ENCODE peak calls at places on chromosomes 3 and 15, in four cellular contexts. Q is tibial artery, K is osteocyte, Z is astrocyte. X is an unnamed sample.

GRCh38 chr3:111218615-111219014 is 147.0 kb downstream of the NECTIN3 start:
- DNase-seq in Q (no peak), K (no peak), Z (no peak), X (no peak)

GRCh38 chr3:139601191-139601961 is 61.8 kb upstream of the RBP1 start:
- DNase-seq in Q (no peak), K (no peak), Z (no peak), X (no peak)

GRCh38 chr15:77013786-77014136 is 18.8 kb downstream of the PSTPIP1 start:
- DNase-seq in Q (no peak), K (no peak), Z (no peak), X (no peak)

GRCh38 chr3:188854395-188855149 is 317.2 kb upstream of the TPRG1 start:
- DNase-seq in Q (no peak), K (no peak), Z (peak), X (no peak)

GRCh38 chr3:44991326-44991725 is 15.3 kb downstream of the EXOSC7 start:
- DNase-seq in Q (no peak), K (no peak), Z (no peak), X (no peak)

GRCh38 chr3:31533169-31533870 is 595 bp downstream of the STT3B start:
- DNase-seq in Q (peak), K (peak), Z (peak), X (peak)

GRCh38 chr3:22990291-22991200 is 212.6 kb upstream of the UBE2E2 start:
- DNase-seq in Q (peak), K (no peak), Z (no peak), X (no peak)

GRCh38 chr3:38538773-38539353 is 42.7 kb downstream of the EXOG start:
- DNase-seq in Q (no peak), K (no peak), Z (no peak), X (no peak)

GRCh38 chr3:151256761-151257160 is 21.6 kb downstream of the P2RY14 start:
- DNase-seq in Q (no peak), K (no peak), Z (no peak), X (no peak)

GRCh38 chr15:72851586-72851985 is 68.0 kb upstream of the ADPGK start:
- DNase-seq in Q (no peak), K (no peak), Z (no peak), X (no peak)

GRCh38 chr15:25177955-25178801 is 223.4 kb downstream of the SNRPN start:
- DNase-seq in Q (no peak), K (peak), Z (no peak), X (peak)

GRCh38 chr3:14717307-14717706 is 42.4 kb downstream of the C3orf20 start:
- DNase-seq in Q (no peak), K (no peak), Z (no peak), X (no peak)

GRCh38 chr15:22888120-22888859 is 49.8 kb downstream of the NIPA2 start:
- DNase-seq in Q (no peak), K (no peak), Z (peak), X (no peak)

DNA sequence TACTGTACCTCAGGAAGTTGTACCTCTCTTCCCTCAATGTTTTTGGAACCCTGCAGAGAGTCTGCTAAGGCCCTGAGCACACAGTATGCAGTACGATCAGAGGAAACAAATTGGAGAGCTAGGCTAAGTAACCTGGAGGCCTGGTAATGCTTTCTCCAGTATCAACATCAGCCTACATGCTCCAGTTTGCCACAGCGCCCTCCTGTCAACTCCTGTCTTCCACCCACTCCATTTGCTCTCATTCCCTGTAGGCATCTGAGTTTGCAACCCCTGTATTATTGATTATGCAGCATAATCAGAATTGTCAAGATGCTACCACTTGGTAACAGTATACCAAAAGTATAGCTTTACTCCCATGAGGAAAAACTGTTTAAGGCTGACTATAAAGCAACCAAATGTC is 14.4 kb downstream of the POLG start:
- DNase-seq in Q (no peak), K (no peak), Z (no peak), X (no peak)
- TF ChIP-seq CTCF in Q (no peak), K (no peak), Z (no peak), X (no peak)

GRCh38 chr3:16253601-16254000 is 11.1 kb downstream of the DPH3 start:
- DNase-seq in Q (peak), K (no peak), Z (no peak), X (no peak)

GRCh38 chr3:16254933-16255725 is 9.6 kb downstream of the DPH3 start:
- DNase-seq in Q (no peak), K (no peak), Z (no peak), X (no peak)

GRCh38 chr3:16258177-16258576 is 6.6 kb downstream of the DPH3 start:
- DNase-seq in Q (no peak), K (no peak), Z (no peak), X (no peak)

GRCh38 chr3:16258892-16259291 is 5.9 kb downstream of the DPH3 start:
- DNase-seq in Q (no peak), K (no peak), Z (no peak), X (no peak)

GRCh38 chr3:16257304-16257703 is 7.4 kb downstream of the DPH3 start:
- DNase-seq in Q (no peak), K (no peak), Z (no peak), X (no peak)
- TF ChIP-seq CTCF in Q (no peak), K (no peak), Z (no peak), X (no peak)

GRCh38 chr3:196694202-196694638 is 17.8 kb downstream of the CEP19 start:
- DNase-seq in Q (no peak), K (peak), Z (no peak), X (no peak)
- TF ChIP-seq CTCF in Q (no peak), K (peak), Z (no peak), X (no peak)

DNA sequence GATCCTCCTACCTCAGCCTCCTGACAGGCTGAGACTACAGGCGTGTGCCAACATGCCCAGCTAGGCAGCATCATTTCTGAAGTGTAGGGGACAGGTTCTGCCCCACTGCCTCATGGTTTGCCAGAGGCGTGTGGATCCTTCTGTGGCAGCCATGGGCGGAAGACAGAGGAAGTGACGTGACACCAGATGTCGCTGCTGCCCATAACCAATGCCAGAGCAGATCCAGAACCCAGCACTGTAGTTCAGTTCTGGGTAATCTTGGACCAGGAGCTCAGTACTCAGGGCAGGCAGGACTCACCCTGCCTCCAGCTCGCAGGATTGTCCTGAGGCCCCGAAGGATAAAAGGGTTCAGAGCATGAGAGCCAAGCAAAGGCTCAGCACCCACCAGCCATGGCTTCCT is 8.2 kb downstream of the RBPMS2 start:
- DNase-seq in Q (no peak), K (no peak), Z (no peak), X (no peak)
- TF ChIP-seq CTCF in Q (no peak), K (no peak), Z (no peak), X (no peak)

GRCh38 chr3:19541284-19541683 is 392.7 kb downstream of the EFHB start:
- DNase-seq in Q (no peak), K (no peak), Z (no peak), X (no peak)

GRCh38 chr3:19540464-19540863 is 392.2 kb downstream of the KCNH8 start:
- DNase-seq in Q (no peak), K (no peak), Z (no peak), X (no peak)

GRCh38 chr3:19547665-19548464 is 386.2 kb downstream of the EFHB start:
- DNase-seq in Q (no peak), K (no peak), Z (no peak), X (no peak)

GRCh38 chr3:19539488-19540395 is 391.4 kb downstream of the KCNH8 start:
- DNase-seq in Q (no peak), K (no peak), Z (no peak), X (no peak)

DNA sequence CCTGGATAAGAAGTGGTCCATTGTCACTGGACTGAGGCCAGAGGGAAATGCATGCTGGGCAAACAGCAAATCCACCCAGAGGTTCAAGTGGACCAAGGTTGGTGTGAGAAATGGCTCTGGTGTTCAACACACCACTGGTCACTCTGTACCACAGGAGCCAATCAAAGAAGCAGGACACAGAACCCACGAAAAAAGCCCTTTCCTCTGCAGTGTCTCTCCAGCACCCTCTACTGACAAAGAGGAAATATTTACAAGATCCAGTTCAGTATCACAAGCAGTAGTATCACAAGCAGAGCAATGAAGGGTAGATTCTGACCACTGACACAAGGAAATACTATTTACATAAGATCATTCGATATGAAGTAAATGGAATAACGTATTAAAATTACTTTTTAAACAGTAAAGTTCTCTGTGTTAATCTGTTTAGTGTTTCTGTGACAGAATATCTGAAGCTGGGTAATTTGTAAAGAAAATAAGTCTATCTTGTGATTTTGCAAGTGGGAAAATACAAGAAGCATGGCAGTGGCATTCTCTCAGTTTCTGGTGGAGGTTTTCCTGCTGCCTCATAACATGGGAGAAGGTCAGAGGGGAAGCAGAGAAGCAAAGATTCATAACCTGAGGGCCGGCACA is 390.7 kb downstream of the EFHB start:
- DNase-seq in Q (no peak), K (no peak), Z (no peak), X (no peak)
- TF ChIP-seq CTCF in Q (peak), K (peak), Z (no peak), X (peak)

GRCh38 chr3:174986685-174987084 is 127.6 kb downstream of the NAALADL2 start:
- DNase-seq in Q (no peak), K (no peak), Z (peak), X (no peak)
- TF ChIP-seq CTCF in Q (no peak), K (peak), Z (no peak), X (no peak)

GRCh38 chr3:70716832-70717231 is 404.4 kb upstream of the MDFIC2 start:
- DNase-seq in Q (no peak), K (no peak), Z (peak), X (no peak)
- TF ChIP-seq CTCF in Q (peak), K (peak), Z (peak), X (peak)

DNA sequence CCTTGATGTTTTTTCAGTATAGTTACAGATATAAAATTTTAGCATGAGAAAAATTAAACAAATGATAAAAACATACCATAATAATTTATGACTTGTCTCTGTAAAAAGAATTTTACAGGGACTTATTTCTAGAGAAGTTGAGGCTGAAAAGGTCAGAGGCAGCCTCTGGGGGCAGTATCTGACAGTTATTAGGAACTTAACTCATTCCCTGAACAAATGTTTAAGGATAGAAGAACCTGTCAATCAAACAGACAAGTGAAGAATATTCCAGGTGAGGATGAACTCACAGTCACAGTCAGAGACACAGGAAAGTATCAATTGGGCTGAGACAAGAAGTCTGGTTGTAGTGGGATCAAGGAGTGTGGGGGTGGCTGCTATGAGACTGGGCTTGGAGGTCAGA is 7.3 kb downstream of the MYLK start:
- DNase-seq in Q (no peak), K (no peak), Z (no peak), X (no peak)
- TF ChIP-seq CTCF in Q (no peak), K (peak), Z (peak), X (peak)

GRCh38 chr15:33201376-33202189 is 7.1 kb upstream of the FMN1 start:
- DNase-seq in Q (no peak), K (no peak), Z (peak), X (no peak)
- TF ChIP-seq CTCF in Q (no peak), K (peak), Z (peak), X (peak)

GRCh38 chr3:63565220-63565619 is 87.3 kb upstream of the SNTN start:
- DNase-seq in Q (no peak), K (no peak), Z (no peak), X (no peak)
- TF ChIP-seq CTCF in Q (no peak), K (no peak), Z (no peak), X (no peak)